ENCODE peak calls at places on chromosome 10, in four cellular contexts. R, L, K and H are unnamed samples.

GRCh38 chr10:44911081-44911540 is at the start of gene TMEM72:
- DNase-seq in R (no peak), L (peak; percentile 66), K (no peak), H (peak; percentile 65)

GRCh38 chr10:1378473-1378872 is 322.3 kb downstream of the WDR37 start:
- DNase-seq in R (no peak), L (no peak), K (no peak), H (no peak)

GRCh38 chr10:28118985-28119628 is 120.2 kb upstream of the ODAD2 start:
- DNase-seq in R (no peak), L (no peak), K (no peak), H (no peak)

GRCh38 chr10:5449823-5450222 is 37.5 kb downstream of the NET1 start:
- DNase-seq in R (peak; percentile 40), L (peak; percentile 68), K (no peak), H (peak; percentile 85)

GRCh38 chr10:44478040-44478439 is 93.1 kb upstream of the CXCL12 start:
- DNase-seq in R (no peak), L (no peak), K (no peak), H (peak; percentile 63)

GRCh38 chr10:123156091-123156490 is 1.9 kb downstream of the BUB3 start:
- DNase-seq in R (no peak), L (no peak), K (no peak), H (no peak)

GRCh38 chr10:81838950-81839349 is 36.0 kb upstream of the NRG3 start:
- DNase-seq in R (no peak), L (no peak), K (no peak), H (no peak)

GRCh38 chr10:8033812-8034665 is 20.4 kb upstream of the GATA3 start:
- DNase-seq in R (no peak), L (no peak), K (no peak), H (no peak)

GRCh38 chr10:88952647-88953111 is at the start of gene ACTA2:
- DNase-seq in R (no peak), L (no peak), K (no peak), H (no peak)

GRCh38 chr10:82319558-82319957 is 444.6 kb downstream of the NRG3 start:
- DNase-seq in R (no peak), L (no peak), K (no peak), H (no peak)

GRCh38 chr10:61870521-61870895 is 31.0 kb upstream of the ARID5B start:
- DNase-seq in R (no peak), L (no peak), K (no peak), H (no peak)

GRCh38 chr10:44958196-44958896 is 1.3 kb upstream of the RASSF4 start:
- DNase-seq in R (no peak), L (no peak), K (no peak), H (no peak)

GRCh38 chr10:60456053-60456452 is 66.4 kb upstream of the ANK3 start:
- DNase-seq in R (no peak), L (no peak), K (no peak), H (peak; percentile 34)

GRCh38 chr10:96043895-96044580 is 655 bp downstream of the CCNJ start:
- DNase-seq in R (peak; percentile 40), L (peak; percentile 24), K (no peak), H (peak; percentile 57)

GRCh38 chr10:62618576-62619408 is 185.7 kb upstream of the ADO start:
- DNase-seq in R (peak; percentile 19), L (no peak), K (no peak), H (no peak)

GRCh38 chr10:132679640-132680039 is 106.3 kb downstream of the NKX6-2 start:
- DNase-seq in R (no peak), L (no peak), K (no peak), H (no peak)

GRCh38 chr10:132677096-132677904 is 108.6 kb downstream of the NKX6-2 start:
- DNase-seq in R (no peak), L (no peak), K (no peak), H (no peak)

GRCh38 chr10:132679217-132679595 is 106.7 kb downstream of the NKX6-2 start:
- DNase-seq in R (no peak), L (no peak), K (no peak), H (no peak)

GRCh38 chr10:132677905-132678298 is 108.0 kb downstream of the NKX6-2 start:
- DNase-seq in R (no peak), L (no peak), K (no peak), H (no peak)

GRCh38 chr10:132678436-132679216 is 107.3 kb downstream of the NKX6-2 start:
- DNase-seq in R (no peak), L (no peak), K (no peak), H (no peak)
- TF ChIP-seq POLR2AphosphoS2 in R (no peak), L (no peak), K (no peak), H (no peak)

GRCh38 chr10:20891338-20891714 is 5.8 kb downstream of the NEBL start:
- DNase-seq in R (no peak), L (no peak), K (no peak), H (no peak)

GRCh38 chr10:20892011-20892585 is 5.0 kb downstream of the NEBL start:
- DNase-seq in R (no peak), L (no peak), K (no peak), H (no peak)

GRCh38 chr10:20888620-20889337 is 8.3 kb downstream of the NEBL start:
- DNase-seq in R (no peak), L (no peak), K (no peak), H (no peak)

GRCh38 chr10:20890009-20890408 is 7.1 kb downstream of the NEBL start:
- DNase-seq in R (no peak), L (no peak), K (no peak), H (no peak)

DNA sequence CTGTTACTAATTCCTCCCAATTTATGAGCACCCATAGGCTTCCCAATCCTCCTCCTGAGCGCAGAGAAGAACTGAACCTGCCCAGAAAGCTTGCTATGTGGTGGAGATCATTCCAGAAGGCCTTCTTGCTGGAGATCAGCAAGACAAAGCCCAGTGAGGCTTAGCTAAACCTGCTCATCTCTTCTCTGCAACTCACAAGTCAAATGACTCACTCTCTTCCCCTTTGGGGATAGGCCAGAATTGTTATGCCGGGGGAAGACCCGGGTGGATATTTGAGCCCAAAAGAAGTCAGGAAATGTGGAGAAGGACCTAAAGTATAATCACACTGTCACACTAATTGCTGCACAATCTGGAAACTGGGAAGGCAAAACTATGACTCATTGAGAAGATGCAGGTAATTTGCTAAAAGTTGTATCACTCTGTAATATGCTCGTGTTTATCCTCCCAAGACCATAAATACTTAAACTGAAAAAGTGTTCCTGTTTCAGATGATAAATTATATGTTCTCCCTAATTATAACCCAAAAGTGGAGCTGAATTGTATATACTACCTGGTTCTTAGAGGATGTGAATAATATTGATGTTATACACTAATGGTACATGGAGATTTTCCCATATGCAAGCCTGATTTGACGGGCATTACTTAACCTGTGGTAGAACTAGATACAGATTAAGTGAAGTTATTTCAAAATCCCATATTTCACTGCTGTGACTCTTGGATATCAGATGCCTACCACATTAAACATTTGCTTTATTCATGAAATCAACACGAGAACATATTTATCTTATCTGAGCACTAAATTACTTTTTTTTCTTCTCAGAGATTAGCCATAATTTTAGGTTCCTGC is 6.4 kb downstream of the NEBL start:
- DNase-seq in R (no peak), L (no peak), K (no peak), H (no peak)
- TF ChIP-seq POLR2AphosphoS2 in R (no peak), L (no peak), K (no peak), H (no peak)

GRCh38 chr10:78740976-78741375 is 327.8 kb upstream of the ZMIZ1 start:
- DNase-seq in R (no peak), L (no peak), K (no peak), H (no peak)
- TF ChIP-seq POLR2AphosphoS2 in R (no peak), L (no peak), K (no peak), H (no peak)

GRCh38 chr10:103441611-103442010 is 10.6 kb downstream of the CALHM2 start:
- DNase-seq in R (no peak), L (no peak), K (no peak), H (no peak)
- TF ChIP-seq POLR2AphosphoS2 in R (no peak), L (no peak), K (no peak), H (no peak)

GRCh38 chr10:83880252-83880791 is 259.0 kb upstream of the GHITM start:
- DNase-seq in R (no peak), L (no peak), K (no peak), H (no peak)

GRCh38 chr10:83886871-83887270 is 252.4 kb upstream of the GHITM start:
- DNase-seq in R (no peak), L (no peak), K (no peak), H (no peak)

DNA sequence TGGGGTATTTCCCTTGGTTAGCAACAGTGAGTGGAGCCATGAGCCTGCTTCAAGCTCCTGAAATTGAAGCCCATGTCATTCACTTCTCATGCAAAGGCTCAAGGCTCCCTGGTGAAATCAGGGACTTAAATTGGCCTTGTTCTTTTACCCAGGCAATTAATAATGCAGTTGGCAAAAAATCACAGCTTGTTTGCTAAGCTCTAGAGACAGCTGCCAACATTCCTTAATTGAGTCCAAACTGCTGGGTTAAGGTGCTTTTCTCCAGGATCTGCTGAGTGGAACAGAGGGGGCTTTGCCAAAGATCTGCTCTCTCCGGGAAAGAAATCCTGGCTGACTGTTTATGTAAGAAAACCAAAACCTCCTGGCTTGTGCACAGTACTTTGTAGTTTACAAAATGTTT is 257.7 kb upstream of the GHITM start:
- DNase-seq in R (no peak), L (no peak), K (no peak), H (no peak)
- TF ChIP-seq POLR2AphosphoS2 in R (no peak), L (no peak), K (no peak), H (no peak)

GRCh38 chr10:69645296-69645665 is 15.2 kb downstream of the FAM241B start:
- DNase-seq in R (no peak), L (no peak), K (no peak), H (no peak)

GRCh38 chr10:69647819-69648218 is 17.8 kb downstream of the FAM241B start:
- DNase-seq in R (no peak), L (no peak), K (no peak), H (no peak)

GRCh38 chr10:69645751-69646687 is 16.0 kb downstream of the FAM241B start:
- DNase-seq in R (no peak), L (no peak), K (no peak), H (no peak)

GRCh38 chr10:69647101-69647500 is 17.1 kb downstream of the FAM241B start:
- DNase-seq in R (no peak), L (no peak), K (no peak), H (no peak)

DNA sequence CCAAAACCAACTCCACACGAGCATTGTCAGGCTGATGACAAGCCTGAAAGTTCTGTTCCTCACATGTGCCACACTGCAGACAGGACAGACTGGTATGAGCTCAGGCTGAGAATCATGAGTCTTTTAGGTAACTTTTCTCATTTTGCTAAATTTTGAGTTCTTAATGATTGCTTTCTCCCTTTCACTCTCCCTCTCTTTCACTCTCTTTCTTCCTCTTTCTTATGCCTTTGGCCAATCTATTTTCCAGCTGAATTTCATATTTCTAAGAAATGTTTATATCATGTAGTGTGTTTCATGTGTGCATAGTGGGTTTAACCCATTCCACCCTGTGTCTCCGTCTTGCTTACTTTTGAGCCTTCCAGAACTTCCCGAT is 16.6 kb downstream of the FAM241B start:
- DNase-seq in R (no peak), L (no peak), K (no peak), H (no peak)
- TF ChIP-seq POLR2AphosphoS2 in R (no peak), L (no peak), K (no peak), H (no peak)

GRCh38 chr10:90890347-90890746 is 18.6 kb downstream of the RPP30 start:
- DNase-seq in R (no peak), L (no peak), K (no peak), H (no peak)

GRCh38 chr10:90884414-90884813 is 12.6 kb downstream of the RPP30 start:
- DNase-seq in R (no peak), L (no peak), K (no peak), H (no peak)

GRCh38 chr10:90887555-90887954 is 15.8 kb downstream of the RPP30 start:
- DNase-seq in R (peak; percentile 24), L (no peak), K (no peak), H (no peak)

GRCh38 chr10:90888387-90888786 is 16.6 kb downstream of the RPP30 start:
- DNase-seq in R (no peak), L (no peak), K (no peak), H (no peak)

GRCh38 chr10:90885176-90885575 is 13.4 kb downstream of the RPP30 start:
- DNase-seq in R (no peak), L (no peak), K (no peak), H (no peak)
- TF ChIP-seq POLR2AphosphoS2 in R (no peak), L (no peak), K (no peak), H (no peak)